ENCODE peak calls at places on chromosomes 1 and 21, in ten cellular contexts. I is mesendoderm; C is left lung; Y is tibial artery; W is CD8-positive, alpha-beta memory T cell; Z is dorsolateral prefrontal cortex; D is endodermal cell; F is A673; X is lung; Q is caudate nucleus. K is an unnamed sample.

GRCh38 chr1:243490147-243490546 is 234.3 kb downstream of the SDCCAG8 start:
- DNase-seq in C (no peak), Z (no peak), I (no peak), F (no peak), W (no peak), X (no peak), D (no peak), Y (no peak), Q (no peak), K (no peak)

GRCh38 chr1:11690669-11691301 is 725 bp upstream of the DRAXIN start:
- DNase-seq in I (peak; percentile 71), Z (no peak), Y (no peak), W (no peak), Q (no peak), X (no peak), D (peak; percentile 80), F (no peak), C (no peak), K (no peak)

GRCh38 chr1:206708058-206708457 is 23.4 kb downstream of the MAPKAPK2 start:
- DNase-seq in Q (no peak), D (peak; percentile 77), F (no peak), X (no peak), W (no peak), Y (no peak), Z (no peak), C (no peak), I (no peak), K (no peak)

GRCh38 chr1:89523597-89524368 is 846 bp upstream of the LRRC8B start:
- DNase-seq in F (peak; percentile 72), D (peak; percentile 80), W (peak; percentile 76), C (peak; percentile 22), I (peak; percentile 87), Q (no peak), Y (no peak), X (no peak), Z (no peak), K (no peak)

GRCh38 chr1:68375919-68376318 is 73.8 kb downstream of the RPE65 start:
- DNase-seq in D (no peak), Q (no peak), W (no peak), C (no peak), I (no peak), Z (no peak), X (no peak), Y (no peak), F (no peak), K (no peak)

GRCh38 chr1:240888039-240888786 is 276.3 kb upstream of the GREM2 start:
- DNase-seq in W (no peak), Y (no peak), Q (no peak), D (peak; percentile 91), Z (no peak), F (peak; percentile 1), X (peak; percentile 35), C (no peak), I (peak; percentile 76), K (no peak)

GRCh38 chr1:220803401-220804201 is 16.9 kb downstream of the MTARC1 start:
- DNase-seq in W (no peak), X (no peak), F (peak; percentile 40), Y (no peak), D (peak; percentile 75), I (peak; percentile 49), Z (no peak), C (no peak), Q (no peak), K (no peak)

GRCh38 chr1:165851034-165851658 is 23.7 kb downstream of the UCK2 start:
- DNase-seq in D (no peak), Q (no peak), F (no peak), C (no peak), I (no peak), X (no peak), Y (no peak), W (no peak), Z (no peak), K (no peak)

GRCh38 chr1:30715216-30715615 is 8.2 kb downstream of the MATN1 start:
- DNase-seq in Z (no peak), W (peak; percentile 51), C (no peak), Y (no peak), F (no peak), X (no peak), Q (no peak), D (no peak), I (peak; percentile 43), K (no peak)

GRCh38 chr1:226987623-226988336 is 47.7 kb downstream of the COQ8A start:
- DNase-seq in Q (no peak), Y (no peak), C (no peak), F (no peak), X (no peak), Z (no peak), I (no peak), W (no peak), D (no peak), K (no peak)

GRCh38 chr1:1602941-1603506 is 3.1 kb upstream of the FNDC10 start:
- DNase-seq in X (no peak), Y (peak; percentile 61), W (no peak), I (no peak), C (peak; percentile 61), Q (no peak), F (no peak), Z (no peak), D (no peak), K (peak; percentile 70)

GRCh38 chr1:211738096-211738708 is 62.8 kb upstream of the NEK2 start:
- DNase-seq in Z (no peak), C (no peak), D (no peak), Q (no peak), W (no peak), I (no peak), X (no peak), Y (no peak), F (no peak), K (no peak)

GRCh38 chr1:200867018-200867811 is 5.6 kb upstream of the GPR25 start:
- DNase-seq in C (no peak), F (no peak), Y (no peak), W (no peak), I (no peak), Q (no peak), Z (no peak), D (no peak), X (no peak), K (no peak)

GRCh38 chr1:6112690-6113005 is 67.0 kb downstream of the KCNAB2 start:
- DNase-seq in Y (no peak), D (no peak), C (peak; percentile 31), F (no peak), W (no peak), Q (no peak), I (no peak), X (no peak), Z (peak; percentile 7), K (no peak)

GRCh38 chr1:28190996-28191645 is 14.6 kb upstream of the PTAFR start:
- DNase-seq in Q (no peak), W (no peak), X (no peak), F (no peak), Z (no peak), I (no peak), Y (peak; percentile 46), D (peak; percentile 52), C (no peak), K (peak; percentile 56)

GRCh38 chr1:43934279-43934985 is 831 bp downstream of the ARTN start:
- DNase-seq in F (peak; percentile 89), Z (no peak), X (peak; percentile 59), C (peak; percentile 88), Y (no peak), I (peak; percentile 92), W (peak; percentile 63), Q (no peak), D (peak; percentile 95), K (no peak)

GRCh38 chr1:60657926-60658325 is 424.4 kb upstream of the NFIA start:
- DNase-seq in Y (no peak), Z (no peak), D (no peak), F (no peak), X (no peak), Q (no peak), C (no peak), I (no peak), W (no peak), K (no peak)

GRCh38 chr1:27049607-27050006 is 37.0 kb upstream of the TENT5B start:
- DNase-seq in X (no peak), W (no peak), Q (no peak), Z (no peak), Y (no peak), C (no peak), D (peak; percentile 81), F (peak; percentile 79), I (peak; percentile 57), K (no peak)
- H3K27ac ChIP-seq in X (no peak overlapping the region), W (no peak overlapping the region), Q (no peak overlapping the region), Z (no peak overlapping the region), Y (no peak overlapping the region), C (no peak overlapping the region), D (no peak overlapping the region), F (no peak overlapping the region), I (no peak overlapping the region), K (no peak overlapping the region)

DNA sequence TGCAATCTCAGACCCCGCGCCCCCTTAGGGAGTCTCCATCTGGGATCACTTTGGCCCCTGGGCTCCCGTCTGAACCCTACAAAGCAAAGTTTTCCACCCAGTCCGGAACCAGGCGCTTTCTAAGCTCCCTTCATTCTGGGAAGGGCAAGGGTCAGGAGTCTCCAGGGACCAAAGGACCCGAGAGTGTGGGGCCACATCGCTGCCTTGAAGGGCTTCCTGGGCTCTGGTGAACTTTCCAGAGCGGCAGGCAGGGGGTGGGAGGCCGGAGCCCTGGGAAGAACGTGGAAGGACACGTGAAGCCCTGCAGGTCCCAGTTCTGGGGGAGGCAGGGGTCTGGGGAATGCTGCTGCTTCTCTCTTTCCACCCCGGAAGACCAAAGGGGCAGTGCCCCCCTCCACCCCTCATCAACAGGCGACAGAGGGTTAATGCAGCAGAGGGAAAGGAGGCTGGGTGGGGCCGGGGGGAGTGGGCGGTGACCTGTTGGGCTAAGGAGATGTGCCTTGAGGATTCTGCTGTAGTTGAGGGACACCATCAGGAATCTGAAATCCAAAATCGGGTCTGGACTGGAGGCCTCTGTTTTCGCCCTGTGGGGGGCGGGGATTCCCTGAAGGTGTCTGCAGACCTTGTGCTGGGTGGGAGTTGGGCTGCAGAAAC is 734 bp downstream of the CDK18 start:
- DNase-seq in Z (no peak), C (no peak), W (no peak), F (no peak), D (peak; percentile 82), Y (no peak), Q (no peak), I (peak; percentile 66), X (no peak), K (no peak)
- H3K27ac ChIP-seq in Z (peak overlapping the region; percentile 87), C (peak overlapping the region; percentile 43), W (no peak overlapping the region), F (peak overlapping the region; percentile 55), D (no peak overlapping the region), Y (peak overlapping the region; percentile 87), Q (peak overlapping the region; percentile 95), I (no peak overlapping the region), X (peak overlapping the region; percentile 66), K (peak overlapping the region; percentile 38)

GRCh38 chr1:22447581-22448215 is 4.0 kb upstream of the ZBTB40 start:
- DNase-seq in W (no peak), I (peak; percentile 50), Y (peak; percentile 70), Q (no peak), F (no peak), D (no peak), X (no peak), Z (no peak), C (no peak), K (no peak)
- H3K27ac ChIP-seq in W (no peak overlapping the region), I (no peak overlapping the region), Y (peak overlapping the region; percentile 74), Q (no peak overlapping the region), F (no peak overlapping the region), D (no peak overlapping the region), X (no peak overlapping the region), Z (peak overlapping the region; percentile 71), C (no peak overlapping the region), K (no peak overlapping the region)

DNA sequence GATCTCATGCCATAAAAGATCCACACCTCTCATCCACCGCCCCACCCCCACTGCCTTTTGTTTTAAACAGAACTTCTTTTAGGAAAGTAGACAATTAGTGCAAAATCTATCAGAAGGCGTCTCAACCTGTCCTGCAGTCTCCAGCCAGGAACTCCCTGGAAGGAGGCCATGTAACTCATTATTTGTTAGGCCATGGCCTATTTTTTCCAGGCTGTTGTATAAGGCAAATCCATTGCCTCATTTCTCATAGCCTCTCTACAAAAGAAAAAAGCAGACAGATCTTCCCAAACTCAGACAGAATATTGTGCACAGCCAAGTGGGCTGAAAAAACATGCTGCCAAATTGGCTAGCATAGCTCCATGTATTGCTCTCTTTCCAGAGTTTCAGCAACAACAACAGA is 770.7 kb upstream of the CXADR start:
- DNase-seq in X (no peak), C (no peak), W (no peak), Y (no peak), F (no peak), Q (no peak), D (no peak), Z (no peak), I (no peak), K (no peak)
- H3K27ac ChIP-seq in X (no peak overlapping the region), C (no peak overlapping the region), W (no peak overlapping the region), Y (no peak overlapping the region), F (no peak overlapping the region), Q (no peak overlapping the region), D (peak overlapping the region; percentile 93), Z (no peak overlapping the region), I (no peak overlapping the region), K (no peak overlapping the region)

K was measured in suprapubic skin.